ENCODE peak calls at places on chromosomes 7 and 10, in four cellular contexts. I, J, W and H are unnamed samples.

GRCh38 chr7:2980406-2981102 is 63.1 kb downstream of the CARD11 start:
- DNase-seq in J (no peak), I (peak; percentile 21), W (no peak), H (no peak)

GRCh38 chr10:125554753-125555152 is 128.2 kb downstream of the TEX36 start:
- DNase-seq in J (no peak), I (no peak), W (no peak), H (no peak)

GRCh38 chr7:41881313-41882130 is 178.6 kb upstream of the INHBA start:
- DNase-seq in J (peak; percentile 70), I (peak; percentile 46), W (peak; percentile 66), H (no peak)

GRCh38 chr10:101709359-101710063 is 14.5 kb upstream of the FBXW4 start:
- DNase-seq in I (no peak), W (peak; percentile 4), J (no peak), H (no peak)

GRCh38 chr10:80075781-80076180 is 2.7 kb upstream of the TMEM254 start:
- DNase-seq in J (no peak), I (no peak), W (peak; percentile 4), H (no peak)

GRCh38 chr7:95509199-95509598 is 23.5 kb downstream of the ASB4 start:
- DNase-seq in W (peak; percentile 81), I (no peak), J (no peak), H (no peak)

GRCh38 chr10:117311261-117311660 is 64.0 kb downstream of the PDZD8 start:
- DNase-seq in I (no peak), W (no peak), J (no peak), H (no peak)

GRCh38 chr10:110568055-110568735 is 700 bp downstream of the SMC3 start:
- DNase-seq in J (peak; percentile 35), I (peak; percentile 42), W (peak; percentile 36), H (no peak)

GRCh38 chr7:20509892-20510645 is 105.4 kb upstream of the ABCB5 start:
- DNase-seq in J (no peak), W (no peak), I (no peak), H (no peak)

GRCh38 chr7:125675628-125676027 is 746.0 kb upstream of the POT1 start:
- DNase-seq in W (no peak), J (no peak), I (no peak), H (no peak)

GRCh38 chr7:125675169-125675568 is 745.5 kb upstream of the POT1 start:
- DNase-seq in J (no peak), W (no peak), I (no peak), H (no peak)

GRCh38 chr7:125668321-125668993 is 738.8 kb upstream of the POT1 start:
- DNase-seq in J (no peak), W (peak; percentile 24), I (no peak), H (no peak)

GRCh38 chr7:125670926-125671572 is 741.4 kb upstream of the POT1 start:
- DNase-seq in W (peak; percentile 74), J (no peak), I (no peak), H (no peak)
- TF ChIP-seq CTCF in W (peak; percentile 69), J (no peak), I (peak; percentile 28), H (peak; percentile 35)

GRCh38 chr10:103985726-103986125 is 18.8 kb downstream of the SLK start:
- DNase-seq in I (no peak), W (peak; percentile 44), J (no peak), H (no peak)

GRCh38 chr10:103979530-103979929 is 12.6 kb downstream of the SLK start:
- DNase-seq in W (no peak), J (no peak), I (no peak), H (no peak)

GRCh38 chr10:103980246-103980906 is 13.4 kb downstream of the SLK start:
- DNase-seq in J (no peak), W (no peak), I (no peak), H (no peak)

GRCh38 chr10:103983367-103983911 is 16.5 kb downstream of the SLK start:
- DNase-seq in J (no peak), W (no peak), I (no peak), H (no peak)

DNA sequence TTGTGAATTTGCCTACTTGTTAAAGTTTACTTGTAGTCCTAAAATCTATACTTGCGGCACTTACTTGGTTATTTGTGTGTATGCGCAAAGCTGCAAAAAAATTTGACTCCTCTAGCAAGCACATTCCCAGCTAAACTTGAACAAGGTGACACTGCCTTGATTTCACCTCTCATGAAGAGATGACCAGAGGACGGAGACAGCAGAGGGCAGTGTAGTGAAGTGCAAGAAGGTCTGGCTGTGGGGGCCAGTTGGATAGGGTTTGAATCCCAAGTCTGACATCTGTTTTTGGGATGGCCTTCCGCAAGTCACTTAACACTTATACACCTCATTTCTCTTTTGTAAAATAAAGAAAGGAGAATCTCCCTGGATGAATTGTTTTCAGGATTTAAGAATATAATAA is 15.7 kb downstream of the SLK start:
- DNase-seq in I (no peak), J (no peak), W (no peak), H (no peak)
- TF ChIP-seq CTCF in I (no peak), J (no peak), W (peak; percentile 41), H (no peak)

GRCh38 chr10:31999836-32000235 is 56.4 kb downstream of the KIF5B start:
- DNase-seq in I (no peak), W (no peak), J (no peak), H (no peak)

GRCh38 chr10:32000937-32001336 is 55.3 kb downstream of the KIF5B start:
- DNase-seq in W (peak; percentile 85), I (no peak), J (no peak), H (peak; percentile 30)

GRCh38 chr10:32007026-32007425 is 49.2 kb downstream of the KIF5B start:
- DNase-seq in W (no peak), I (no peak), J (no peak), H (no peak)

GRCh38 chr10:32004161-32004591 is 52.0 kb downstream of the KIF5B start:
- DNase-seq in J (no peak), W (peak; percentile 15), I (peak; percentile 68), H (peak; percentile 7)

GRCh38 chr10:32005050-32005449 is 51.2 kb downstream of the KIF5B start:
- DNase-seq in W (peak; percentile 72), J (peak; percentile 33), I (no peak), H (peak; percentile 24)
- TF ChIP-seq CTCF in W (peak; percentile 77), J (no peak), I (no peak), H (peak; percentile 40)

GRCh38 chr10:103353281-103353680 is 2.3 kb upstream of the PCGF6 start:
- DNase-seq in I (no peak), W (peak; percentile 17), J (no peak), H (no peak)
- TF ChIP-seq CTCF in I (no peak), W (no peak), J (no peak), H (no peak)

GRCh38 chr10:103736763-103737162 is 118.6 kb downstream of the SH3PXD2A start:
- DNase-seq in W (peak; percentile 33), J (no peak), I (no peak), H (no peak)
- TF ChIP-seq CTCF in W (no peak), J (no peak), I (no peak), H (no peak)

GRCh38 chr7:33579561-33579960 is 325.8 kb upstream of the BMPER start:
- DNase-seq in J (no peak), W (no peak), I (no peak), H (no peak)

GRCh38 chr7:33579117-33579516 is 326.2 kb upstream of the BMPER start:
- DNase-seq in W (no peak), J (no peak), I (no peak), H (no peak)

GRCh38 chr7:33578166-33578565 is 327.2 kb upstream of the BMPER start:
- DNase-seq in W (no peak), J (no peak), I (no peak), H (no peak)

GRCh38 chr7:33581239-33581638 is 324.1 kb upstream of the BMPER start:
- DNase-seq in W (no peak), J (no peak), I (no peak), H (no peak)
- TF ChIP-seq CTCF in W (no peak), J (no peak), I (no peak), H (no peak)